ENCODE peak calls at places on chromosome 18, in four cellular contexts. L is activated CD4-positive, alpha-beta T cell treated with anti-CD3 and anti-CD28 coated beads, Interleukin-2, amount 50 U/mL, for 4 hours; V is GM23248; D is GM12891. B is an unnamed sample.

GRCh38 chr18:78977627-78978271 is 1.9 kb upstream of the SALL3 start:
- DNase-seq in L (no peak), V (no peak), D (no peak), B (no peak)

GRCh38 chr18:58044370-58045264 is 591 bp downstream of the NEDD4L start:
- DNase-seq in L (peak), V (peak), D (peak), B (no peak)

GRCh38 chr18:49013961-49014604 is 63.3 kb upstream of the SMAD7 start:
- DNase-seq in L (no peak), V (no peak), D (no peak), B (no peak)

GRCh38 chr18:48621240-48621639 is 82.4 kb downstream of the CTIF start:
- DNase-seq in L (no peak), V (peak), D (no peak), B (peak)

GRCh38 chr18:47932603-47933002 is 2.1 kb upstream of the SMAD2 start:
- DNase-seq in L (no peak), V (no peak), D (no peak), B (no peak)

GRCh38 chr18:50560681-50561629 is 1.1 kb downstream of the MAPK4 start:
- DNase-seq in L (no peak), V (no peak), D (peak), B (no peak)

GRCh38 chr18:54378057-54378456 is 20.4 kb downstream of the C18orf54 start:
- DNase-seq in L (no peak), V (no peak), D (no peak), B (no peak)

GRCh38 chr18:76450452-76450851 is 44.6 kb downstream of the ZNF516 start:
- DNase-seq in L (no peak), V (peak), D (no peak), B (no peak)

GRCh38 chr18:65906621-65907034 is 155.8 kb downstream of the CDH7 start:
- DNase-seq in L (no peak), V (no peak), D (no peak), B (no peak)

GRCh38 chr18:45839415-45840395 is 14.2 kb downstream of the SIGLEC15 start:
- DNase-seq in L (no peak), V (peak), D (no peak), B (no peak)

GRCh38 chr18:58515175-58515574 is 113.7 kb downstream of the ALPK2 start:
- DNase-seq in L (no peak), V (no peak), D (no peak), B (no peak)

GRCh38 chr18:29849145-29849544 is 1193.4 kb downstream of the DSC3 start:
- DNase-seq in L (no peak), V (peak), D (no peak), B (no peak)

GRCh38 chr18:45384137-45384998 is 230.9 kb upstream of the SLC14A2 start:
- DNase-seq in L (no peak), V (peak), D (peak), B (no peak)

GRCh38 chr18:8982416-8983183 is 119.9 kb upstream of the NDUFV2 start:
- DNase-seq in L (no peak), V (peak), D (no peak), B (peak)

GRCh38 chr18:5466256-5466655 is 77.5 kb downstream of the EPB41L3 start:
- DNase-seq in L (no peak), V (peak), D (no peak), B (no peak)

GRCh38 chr18:46916551-46917107 is 678 bp downstream of the PIAS2 start:
- DNase-seq in L (peak), V (peak), D (peak), B (no peak)

GRCh38 chr18:77157312-77157711 is 24.7 kb upstream of the MBP start:
- DNase-seq in L (no peak), V (no peak), D (no peak), B (no peak)

GRCh38 chr18:46509530-46509929 is 147.5 kb downstream of the LOXHD1 start:
- DNase-seq in L (no peak), V (no peak), D (no peak), B (no peak)

GRCh38 chr18:79570266-79571201 is 109.1 kb upstream of the CTDP1 start:
- DNase-seq in L (no peak), V (peak), D (no peak), B (peak)

GRCh38 chr18:61606068-61606660 is 272.9 kb downstream of the CDH20 start:
- DNase-seq in L (no peak), V (peak), D (no peak), B (no peak)